ENCODE peak calls at places on chromosomes 4 and X, in four cellular contexts. X is stomach, T is endothelial cell of umbilical vein, V is Panc1. M is an unnamed sample.

GRCh38 chr4:61425315-61425714 is 225.2 kb downstream of the ADGRL3 start:
- DNase-seq in X (no peak), T (no peak), V (no peak), M (no peak)

GRCh38 chr4:78778530-78778929 is 2.4 kb downstream of the BMP2K start:
- DNase-seq in X (no peak), T (no peak), V (no peak), M (no peak)

GRCh38 chrX:34562006-34562405 is 95.1 kb downstream of the TMEM47 start:
- DNase-seq in X (no peak), T (peak; percentile 49), V (no peak), M (no peak)

GRCh38 chrX:139204903-139205667 is 325.5 kb upstream of the F9 start:
- DNase-seq in X (peak; percentile 73), T (no peak), V (no peak), M (no peak)

GRCh38 chrX:7542566-7542965 is 300.4 kb upstream of the VCX start:
- DNase-seq in X (no peak), T (no peak), V (no peak), M (no peak)

GRCh38 chr4:99536148-99536728 is 25.4 kb downstream of the C4orf17 start:
- DNase-seq in X (no peak), T (no peak), V (no peak), M (no peak)

GRCh38 chrX:80229626-80230025 is 190.6 kb upstream of the TENT5D start:
- DNase-seq in X (no peak), T (no peak), V (no peak), M (no peak)

GRCh38 chr4:62640296-62640695 is 1440.2 kb downstream of the ADGRL3 start:
- DNase-seq in X (no peak), T (no peak), V (no peak), M (no peak)

GRCh38 chr4:89598602-89599001 is 238.4 kb downstream of the SNCA start:
- DNase-seq in X (no peak), T (peak; percentile 64), V (no peak), M (peak; percentile 1)

GRCh38 chr4:168796362-168797106 is 213.5 kb downstream of the CBR4 start:
- DNase-seq in X (peak; percentile 66), T (peak; percentile 52), V (no peak), M (no peak)

GRCh38 chr4:85600501-85600900 is 125.6 kb downstream of the ARHGAP24 start:
- DNase-seq in X (no peak), T (no peak), V (no peak), M (no peak)

GRCh38 chrX:125620715-125621587 is 301.3 kb downstream of the TEX13C start:
- DNase-seq in X (no peak), T (no peak), V (no peak), M (no peak)

GRCh38 chr4:101175896-101176676 is 171.2 kb downstream of the PPP3CA start:
- DNase-seq in X (no peak), T (peak; percentile 68), V (no peak), M (no peak)

GRCh38 chr4:145048817-145049216 is 49.2 kb downstream of the ANAPC10 start:
- DNase-seq in X (no peak), T (no peak), V (no peak), M (no peak)

GRCh38 chr4:152803541-152803940 is 23.8 kb downstream of the ARFIP1 start:
- DNase-seq in X (no peak), T (no peak), V (no peak), M (no peak)

GRCh38 chr4:138938371-138938699 is 77.2 kb upstream of the NOCT start:
- DNase-seq in X (no peak), T (peak; percentile 59), V (peak; percentile 32), M (peak; percentile 32)

GRCh38 chr4:22339491-22339890 is 176.4 kb downstream of the ADGRA3 start:
- DNase-seq in X (no peak), T (no peak), V (no peak), M (no peak)

GRCh38 chr4:172055498-172055897 is 242.3 kb downstream of the GALNTL6 start:
- DNase-seq in X (no peak), T (no peak), V (no peak), M (no peak)

GRCh38 chr4:174041555-174042110 is 241.8 kb downstream of the FBXO8 start:
- DNase-seq in X (no peak), T (no peak), V (no peak), M (no peak)

GRCh38 chr4:184756399-184756798 is 22.5 kb upstream of the CENPU start:
- DNase-seq in X (no peak), T (no peak), V (no peak), M (no peak)

GRCh38 chr4:155906554-155907247 is 3.2 kb downstream of the TDO2 start:
- DNase-seq in X (no peak), T (no peak), V (no peak), M (peak; percentile 94)

GRCh38 chr4:151866266-151866918 is 105.6 kb upstream of the GATB start:
- DNase-seq in X (no peak), T (no peak), V (no peak), M (no peak)

GRCh38 chr4:54784188-54784671 is 126.5 kb downstream of the KIT start:
- DNase-seq in X (peak; percentile 51), T (no peak), V (no peak), M (peak; percentile 43)

GRCh38 chrX:56994375-56995270 is 718 bp downstream of the SPIN3 start:
- DNase-seq in X (no peak), T (peak; percentile 14), V (no peak), M (no peak)

GRCh38 chr4:140363558-140363957 is 9.9 kb upstream of the SCOC start:
- DNase-seq in X (no peak), T (no peak), V (no peak), M (no peak)

GRCh38 chr4:78481180-78481579 is 70.4 kb upstream of the ANXA3 start:
- DNase-seq in X (no peak), T (no peak), V (no peak), M (peak; percentile 7)

GRCh38 chrX:39437670-39438441 is 636.6 kb downstream of the MID1IP1 start:
- DNase-seq in X (no peak), T (no peak), V (no peak), M (no peak)

GRCh38 chr4:131296192-131296591 is 1852.9 kb upstream of the PCDH10 start:
- DNase-seq in X (no peak), T (no peak), V (no peak), M (no peak)

GRCh38 chr4:38948551-38948950 is 80.9 kb downstream of the FAM114A1 start:
- DNase-seq in X (no peak), T (no peak), V (peak; percentile 46), M (peak; percentile 85)

GRCh38 chr4:81811562-81812293 is 340.0 kb upstream of the RASGEF1B start:
- DNase-seq in X (no peak), T (no peak), V (no peak), M (no peak)

GRCh38 chrX:39201305-39201990 is 400.2 kb downstream of the MID1IP1 start:
- DNase-seq in X (no peak), T (no peak), V (no peak), M (no peak)

GRCh38 chrX:12971282-12972003 is 3.5 kb upstream of the TMSB4X start:
- DNase-seq in X (peak; percentile 79), T (no peak), V (no peak), M (no peak)

GRCh38 chr4:7777017-7777710 is 162.5 kb downstream of the AFAP1 start:
- DNase-seq in X (no peak), T (no peak), V (no peak), M (no peak)

GRCh38 chrX:38069273-38069672 is 62.9 kb downstream of the SYTL5 start:
- DNase-seq in X (no peak), T (no peak), V (no peak), M (no peak)

DNA sequence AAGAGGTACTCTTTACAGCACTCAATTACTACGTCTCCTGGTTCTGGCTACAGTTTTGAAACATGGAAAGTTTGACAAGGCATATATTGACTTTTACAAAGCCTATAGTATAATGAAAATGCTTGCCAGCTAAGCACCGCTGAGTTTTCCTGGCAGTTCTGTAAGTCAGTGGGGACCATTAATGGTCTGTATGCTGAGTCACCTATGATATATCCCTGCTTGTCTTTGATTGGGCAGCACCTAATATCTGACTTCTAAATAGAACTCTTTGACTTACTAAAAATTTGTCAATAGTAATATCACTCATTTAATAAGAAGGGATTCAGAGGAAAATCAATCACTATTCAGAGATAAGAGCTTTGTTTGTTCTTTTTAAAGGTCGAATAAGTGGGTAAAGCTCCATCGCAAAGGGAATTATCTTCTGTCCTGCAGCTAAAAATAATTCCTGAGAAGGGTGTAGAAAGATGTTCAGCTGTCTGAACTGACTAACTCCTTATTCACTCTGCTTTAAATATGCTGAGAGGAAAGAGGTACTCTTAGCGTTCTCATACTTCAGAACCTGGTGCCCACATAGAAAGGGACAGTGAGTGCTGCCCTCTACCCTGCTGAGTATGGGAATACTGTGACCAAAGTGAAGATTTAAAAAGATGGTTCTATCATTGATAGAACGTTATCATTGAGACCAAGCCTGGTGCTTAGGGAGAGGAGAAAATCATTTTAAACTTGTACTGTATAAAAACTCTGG is 959 bp downstream of the SMPX start:
- DNase-seq in X (no peak), T (no peak), V (no peak), M (no peak)
- H3K4me3 ChIP-seq in X (peak overlapping the region; percentile 17), T (no peak overlapping the region), V (no peak overlapping the region), M (no peak overlapping the region)

GRCh38 chr4:2375427-2375826 is 43.0 kb downstream of the ZFYVE28 start:
- DNase-seq in X (no peak), T (no peak), V (no peak), M (no peak)

GRCh38 chr4:2373532-2373931 is 44.9 kb downstream of the ZFYVE28 start:
- DNase-seq in X (no peak), T (no peak), V (no peak), M (no peak)

GRCh38 chr4:2370597-2371320 is 47.7 kb downstream of the ZFYVE28 start:
- DNase-seq in X (no peak), T (no peak), V (no peak), M (no peak)

GRCh38 chr4:2371765-2372487 is 46.5 kb downstream of the ZFYVE28 start:
- DNase-seq in X (no peak), T (no peak), V (no peak), M (no peak)

GRCh38 chr4:2372488-2373030 is 45.9 kb downstream of the ZFYVE28 start:
- DNase-seq in X (no peak), T (no peak), V (no peak), M (no peak)
- H3K9me3 ChIP-seq in X (peaks cover 9% of the 10 kb centered on the region), T (no peaks in the 10 kb centered on the region), V (no peaks in the 10 kb centered on the region), M (peaks cover 8% of the 10 kb centered on the region)

GRCh38 chr4:26081795-26082498 is 167.9 kb downstream of the SMIM20 start:
- DNase-seq in X (no peak), T (peak; percentile 58), V (no peak), M (no peak)
- H3K4me3 ChIP-seq in X (no peak overlapping the region), T (no peak overlapping the region), V (no peak overlapping the region), M (no peak overlapping the region)

DNA sequence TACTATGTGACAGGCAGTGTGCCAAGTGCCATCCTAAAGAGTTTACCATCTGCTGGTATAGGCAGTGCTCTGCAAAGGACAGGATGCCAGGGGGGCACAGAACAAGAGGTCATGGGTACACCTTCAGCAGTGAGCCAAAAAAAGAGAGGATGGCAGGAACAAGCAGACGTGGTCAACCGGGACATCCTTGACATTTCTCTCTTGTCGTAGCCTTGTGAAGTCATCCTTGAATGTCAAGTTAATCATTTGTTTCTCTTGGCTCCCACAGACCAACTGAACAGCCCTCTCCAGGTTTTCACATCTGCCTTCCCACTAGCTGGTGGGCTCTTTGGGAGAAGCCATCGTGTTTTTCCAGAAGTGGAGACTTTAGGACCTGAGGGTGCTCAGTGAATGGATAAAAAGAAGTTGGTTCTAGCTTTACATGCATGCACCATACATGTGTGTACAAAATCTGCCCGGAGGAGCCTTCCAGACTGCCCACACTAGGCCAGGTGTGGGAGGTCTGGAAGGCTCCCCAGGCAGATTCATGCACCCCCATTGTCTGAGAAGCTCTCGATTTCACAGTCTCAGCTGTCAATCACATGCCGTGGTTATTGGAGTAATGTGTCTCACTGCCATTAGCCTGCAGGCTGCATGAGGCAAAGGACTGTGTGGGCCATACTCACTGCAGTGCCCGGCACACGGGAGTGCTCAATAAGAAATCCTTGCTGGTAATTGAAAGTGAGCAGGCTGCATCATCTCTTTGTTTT is 16.4 kb downstream of the PNMA6F start:
- DNase-seq in X (no peak), T (no peak), V (no peak), M (no peak)
- H3K9me3 ChIP-seq in X (no peaks in the 10 kb centered on the region), T (no peaks in the 10 kb centered on the region), V (no peaks in the 10 kb centered on the region), M (no peaks in the 10 kb centered on the region)